ENCODE peak calls at places on chromosomes 4 and X, in seven cellular contexts. One of them, this sample, is unnamed.

GRCh38 chr4:137981277-137981676 is 260.9 kb downstream of the SLC7A11 start:
- DNase-seq in HCT116: peak; percentile 31
- DNase-seq in spleen: no peak
- DNase-seq in left ventricle myocardium inferior: no peak
- DNase-seq in psoas muscle: no peak
- DNase-seq in colonic mucosa: no peak
- DNase-seq in PC-3: peak; percentile 61
- DNase-seq in this sample: no peak

GRCh38 chrX:37348237-37349130 is 680 bp upstream of the PRRG1 start:
- DNase-seq in psoas muscle: no peak
- DNase-seq in left ventricle myocardium inferior: no peak
- DNase-seq in colonic mucosa: no peak
- DNase-seq in HCT116: no peak
- DNase-seq in spleen: peak; percentile 71
- DNase-seq in PC-3: peak; percentile 10
- DNase-seq in this sample: peak; percentile 3

GRCh38 chrX:78092296-78092695 is 11.8 kb upstream of the PGK1 start:
- DNase-seq in HCT116: peak; percentile 54
- DNase-seq in colonic mucosa: no peak
- DNase-seq in PC-3: peak; percentile 57
- DNase-seq in psoas muscle: no peak
- DNase-seq in spleen: no peak
- DNase-seq in left ventricle myocardium inferior: no peak
- DNase-seq in this sample: peak; percentile 48

GRCh38 chrX:55111578-55112254 is 22.9 kb downstream of the PAGE2 start:
- DNase-seq in colonic mucosa: no peak
- DNase-seq in left ventricle myocardium inferior: no peak
- DNase-seq in HCT116: no peak
- DNase-seq in psoas muscle: no peak
- DNase-seq in PC-3: no peak
- DNase-seq in spleen: no peak
- DNase-seq in this sample: no peak

GRCh38 chr4:85081196-85081595 is 114.7 kb upstream of the WDFY3 start:
- DNase-seq in colonic mucosa: no peak
- DNase-seq in left ventricle myocardium inferior: no peak
- DNase-seq in spleen: no peak
- DNase-seq in psoas muscle: no peak
- DNase-seq in HCT116: no peak
- DNase-seq in PC-3: peak; percentile 28
- DNase-seq in this sample: no peak

GRCh38 chrX:136204571-136204970 is 46.6 kb downstream of the MAP7D3 start:
- DNase-seq in left ventricle myocardium inferior: no peak
- DNase-seq in spleen: no peak
- DNase-seq in colonic mucosa: peak; percentile 57
- DNase-seq in psoas muscle: peak; percentile 70
- DNase-seq in PC-3: peak; percentile 83
- DNase-seq in HCT116: no peak
- DNase-seq in this sample: no peak

GRCh38 chrX:94908171-94908570 is 1234.2 kb downstream of the FAM133A start:
- DNase-seq in HCT116: no peak
- DNase-seq in left ventricle myocardium inferior: no peak
- DNase-seq in PC-3: no peak
- DNase-seq in colonic mucosa: no peak
- DNase-seq in psoas muscle: no peak
- DNase-seq in spleen: no peak
- DNase-seq in this sample: no peak

GRCh38 chr4:3306465-3306864 is 13.6 kb downstream of the RGS12 start:
- DNase-seq in spleen: peak; percentile 62
- DNase-seq in left ventricle myocardium inferior: no peak
- DNase-seq in HCT116: no peak
- DNase-seq in colonic mucosa: no peak
- DNase-seq in PC-3: no peak
- DNase-seq in psoas muscle: no peak
- DNase-seq in this sample: no peak

GRCh38 chrX:106415276-106415895 is 196.4 kb upstream of the RADX start:
- DNase-seq in spleen: no peak
- DNase-seq in psoas muscle: no peak
- DNase-seq in PC-3: peak; percentile 50
- DNase-seq in HCT116: peak; percentile 8
- DNase-seq in colonic mucosa: peak; percentile 23
- DNase-seq in left ventricle myocardium inferior: no peak
- DNase-seq in this sample: peak; percentile 42

GRCh38 chr4:174631901-174632758 is 109.8 kb upstream of the HPGD start:
- DNase-seq in PC-3: peak; percentile 50
- DNase-seq in left ventricle myocardium inferior: no peak
- DNase-seq in spleen: no peak
- DNase-seq in colonic mucosa: no peak
- DNase-seq in psoas muscle: no peak
- DNase-seq in HCT116: peak; percentile 24
- DNase-seq in this sample: peak; percentile 40

DNA sequence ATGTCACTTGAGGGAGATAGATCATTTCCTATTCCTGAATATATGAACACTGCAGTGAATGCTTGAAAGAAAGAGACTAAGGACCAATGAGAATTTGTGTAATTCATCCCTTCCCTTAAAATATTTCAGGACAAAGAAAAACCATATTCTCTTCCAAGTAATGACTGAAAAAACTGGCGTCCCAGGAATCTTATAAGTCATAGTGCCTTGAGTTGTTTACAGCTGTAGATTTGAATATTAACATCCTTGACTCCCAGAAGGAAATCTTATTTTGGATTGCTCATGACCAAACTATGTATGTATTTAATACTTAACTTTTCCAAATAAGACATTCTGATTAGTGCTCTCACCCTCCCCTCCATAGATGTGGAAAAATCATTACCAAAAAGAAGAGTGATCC is 55.5 kb downstream of the CLDN22 start:
- DNase-seq in colonic mucosa: no peak
- DNase-seq in left ventricle myocardium inferior: no peak
- DNase-seq in PC-3: no peak
- DNase-seq in psoas muscle: no peak
- DNase-seq in HCT116: no peak
- DNase-seq in spleen: no peak
- DNase-seq in this sample: no peak
- H3K36me3 ChIP-seq in colonic mucosa: no peaks in the 10 kb centered on the region
- H3K36me3 ChIP-seq in left ventricle myocardium inferior: peaks cover 76% of the 10 kb centered on the region
- H3K36me3 ChIP-seq in PC-3: peaks cover 9% of the 10 kb centered on the region
- H3K36me3 ChIP-seq in psoas muscle: peaks cover 9% of the 10 kb centered on the region
- H3K36me3 ChIP-seq in HCT116: peaks cover 23% of the 10 kb centered on the region
- H3K36me3 ChIP-seq in spleen: peaks cover 45% of the 10 kb centered on the region
- H3K36me3 ChIP-seq in this sample: peaks cover 12% of the 10 kb centered on the region

DNA sequence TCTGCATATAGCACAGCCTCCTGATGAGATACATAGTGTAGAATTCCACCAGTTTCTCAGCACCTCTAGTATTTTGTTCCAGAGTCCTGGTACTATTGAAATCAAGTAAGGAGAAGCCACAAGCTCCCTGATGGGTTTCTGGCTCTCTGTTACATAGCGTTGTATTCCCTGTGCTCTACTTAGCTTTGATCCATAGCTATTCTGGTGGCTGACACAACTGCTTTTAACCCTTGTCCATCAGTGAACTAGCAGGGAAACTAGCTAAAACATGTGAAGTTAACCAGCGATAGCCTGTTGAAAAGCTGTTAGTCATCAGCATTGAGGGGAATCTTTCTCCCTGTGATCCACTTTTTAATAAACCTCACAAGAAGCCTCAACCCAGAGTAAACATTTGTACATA is 26.9 kb downstream of the NIPAL1 start:
- DNase-seq in left ventricle myocardium inferior: no peak
- DNase-seq in spleen: no peak
- DNase-seq in PC-3: no peak
- DNase-seq in colonic mucosa: no peak
- DNase-seq in psoas muscle: no peak
- DNase-seq in HCT116: no peak
- DNase-seq in this sample: no peak
- H3K4me3 ChIP-seq in left ventricle myocardium inferior: no peak overlapping the region
- H3K4me3 ChIP-seq in spleen: no peak overlapping the region
- H3K4me3 ChIP-seq in PC-3: no peak overlapping the region
- H3K4me3 ChIP-seq in colonic mucosa: no peak overlapping the region
- H3K4me3 ChIP-seq in psoas muscle: no peak overlapping the region
- H3K4me3 ChIP-seq in HCT116: no peak overlapping the region
- H3K4me3 ChIP-seq in this sample: no peak overlapping the region

GRCh38 chr4:168724243-168724642 is 227.4 kb downstream of the PALLD start:
- DNase-seq in psoas muscle: no peak
- DNase-seq in colonic mucosa: no peak
- DNase-seq in HCT116: no peak
- DNase-seq in PC-3: no peak
- DNase-seq in left ventricle myocardium inferior: no peak
- DNase-seq in spleen: no peak
- DNase-seq in this sample: no peak

GRCh38 chr4:168723020-168723419 is 226.2 kb downstream of the PALLD start:
- DNase-seq in HCT116: no peak
- DNase-seq in spleen: no peak
- DNase-seq in left ventricle myocardium inferior: no peak
- DNase-seq in psoas muscle: no peak
- DNase-seq in PC-3: peak; percentile 31
- DNase-seq in colonic mucosa: no peak
- DNase-seq in this sample: peak; percentile 42

GRCh38 chr4:168723569-168723968 is 226.7 kb downstream of the PALLD start:
- DNase-seq in PC-3: no peak
- DNase-seq in psoas muscle: no peak
- DNase-seq in colonic mucosa: no peak
- DNase-seq in spleen: no peak
- DNase-seq in HCT116: no peak
- DNase-seq in left ventricle myocardium inferior: no peak
- DNase-seq in this sample: no peak

GRCh38 chr4:168725935-168726334 is 229.1 kb downstream of the PALLD start:
- DNase-seq in HCT116: no peak
- DNase-seq in psoas muscle: no peak
- DNase-seq in PC-3: no peak
- DNase-seq in left ventricle myocardium inferior: no peak
- DNase-seq in colonic mucosa: no peak
- DNase-seq in spleen: no peak
- DNase-seq in this sample: no peak

GRCh38 chr4:168724960-168725359 is 228.1 kb downstream of the PALLD start:
- DNase-seq in psoas muscle: no peak
- DNase-seq in spleen: no peak
- DNase-seq in HCT116: no peak
- DNase-seq in left ventricle myocardium inferior: no peak
- DNase-seq in colonic mucosa: no peak
- DNase-seq in PC-3: no peak
- DNase-seq in this sample: no peak
- H3K27ac ChIP-seq in psoas muscle: no peak overlapping the region
- H3K27ac ChIP-seq in spleen: peak overlapping the region; percentile 39
- H3K27ac ChIP-seq in HCT116: no peak overlapping the region
- H3K27ac ChIP-seq in left ventricle myocardium inferior: no peak overlapping the region
- H3K27ac ChIP-seq in colonic mucosa: no peak overlapping the region
- H3K27ac ChIP-seq in PC-3: no peak overlapping the region
- H3K27ac ChIP-seq in this sample: no peak overlapping the region

GRCh38 chr4:10080874-10081606 is 35.6 kb downstream of the WDR1 start:
- DNase-seq in colonic mucosa: no peak
- DNase-seq in left ventricle myocardium inferior: no peak
- DNase-seq in HCT116: no peak
- DNase-seq in psoas muscle: peak; percentile 34
- DNase-seq in PC-3: no peak
- DNase-seq in spleen: peak; percentile 58
- DNase-seq in this sample: no peak

GRCh38 chr4:10079951-10080873 is 36.4 kb downstream of the WDR1 start:
- DNase-seq in HCT116: no peak
- DNase-seq in colonic mucosa: peak; percentile 17
- DNase-seq in PC-3: no peak
- DNase-seq in psoas muscle: no peak
- DNase-seq in left ventricle myocardium inferior: peak; percentile 32
- DNase-seq in spleen: peak; percentile 60
- DNase-seq in this sample: no peak

GRCh38 chr4:10078481-10079233 is 37.9 kb downstream of the WDR1 start:
- DNase-seq in left ventricle myocardium inferior: peak; percentile 13
- DNase-seq in spleen: no peak
- DNase-seq in colonic mucosa: no peak
- DNase-seq in HCT116: no peak
- DNase-seq in psoas muscle: no peak
- DNase-seq in PC-3: no peak
- DNase-seq in this sample: no peak

GRCh38 chr4:10077492-10078335 is 38.9 kb downstream of the WDR1 start:
- DNase-seq in spleen: no peak
- DNase-seq in left ventricle myocardium inferior: peak; percentile 28
- DNase-seq in psoas muscle: no peak
- DNase-seq in PC-3: peak; percentile 36
- DNase-seq in colonic mucosa: peak; percentile 17
- DNase-seq in HCT116: no peak
- DNase-seq in this sample: no peak

GRCh38 chr4:10079256-10079655 is 37.3 kb downstream of the WDR1 start:
- DNase-seq in spleen: peak; percentile 62
- DNase-seq in HCT116: no peak
- DNase-seq in psoas muscle: no peak
- DNase-seq in colonic mucosa: peak; percentile 17
- DNase-seq in left ventricle myocardium inferior: peak; percentile 15
- DNase-seq in PC-3: no peak
- DNase-seq in this sample: no peak
- H3K36me3 ChIP-seq in spleen: peaks cover 100% of the 10 kb centered on the region
- H3K36me3 ChIP-seq in HCT116: peaks cover 48% of the 10 kb centered on the region
- H3K36me3 ChIP-seq in psoas muscle: peaks cover 44% of the 10 kb centered on the region
- H3K36me3 ChIP-seq in colonic mucosa: peaks cover 66% of the 10 kb centered on the region
- H3K36me3 ChIP-seq in left ventricle myocardium inferior: peaks cover 99% of the 10 kb centered on the region
- H3K36me3 ChIP-seq in PC-3: peaks cover 41% of the 10 kb centered on the region
- H3K36me3 ChIP-seq in this sample: peaks cover 75% of the 10 kb centered on the region

This sample was measured in SJCRH30.